ENCODE peak calls at places on chromosomes 2 and 18, in six cellular contexts. J, W, M, C, E and S are unnamed samples.
A peak's percentile ranks its signal among the peaks of the same experiment; 100 is the strongest.

GRCh38 chr2:38526195-38526594 is 76.5 kb downstream of the HNRNPLL start:
- DNase-seq in J (no peak), W (no peak), M (no peak), C (no peak), E (no peak), S (peak; percentile 62)

GRCh38 chr18:26307161-26307773 is 81.0 kb downstream of the TAF4B start:
- DNase-seq in J (no peak), W (peak; percentile 27), M (no peak), C (peak; percentile 36), E (peak; percentile 60), S (peak; percentile 87)

GRCh38 chr2:189522435-189523151 is 58.0 kb downstream of the SLC40A1 start:
- DNase-seq in J (no peak), W (no peak), M (no peak), C (no peak), E (no peak), S (peak; percentile 58)

GRCh38 chr18:47063070-47063469 is 27.6 kb upstream of the ELOA2 start:
- DNase-seq in J (no peak), W (no peak), M (no peak), C (no peak), E (no peak), S (no peak)

GRCh38 chr2:20074001-20074648 is 22.7 kb upstream of the LAPTM4A start:
- DNase-seq in J (no peak), W (no peak), M (no peak), C (no peak), E (no peak), S (no peak)

GRCh38 chr2:111133603-111134002 is 12.9 kb downstream of the BCL2L11 start:
- DNase-seq in J (no peak), W (no peak), M (no peak), C (no peak), E (no peak), S (peak; percentile 22)

GRCh38 chr2:217889656-217890055 is 113.1 kb downstream of the TNS1 start:
- DNase-seq in J (peak; percentile 33), W (no peak), M (no peak), C (no peak), E (no peak), S (no peak)

GRCh38 chr2:172179045-172179742 is 76.5 kb upstream of the DLX2 start:
- DNase-seq in J (no peak), W (no peak), M (no peak), C (no peak), E (no peak), S (no peak)

GRCh38 chr2:169480079-169480465 is 778 bp downstream of the BBS5 start:
- DNase-seq in J (no peak), W (no peak), M (no peak), C (no peak), E (no peak), S (peak; percentile 19)

GRCh38 chr18:26482567-26482966 is 65.8 kb downstream of the KCTD1 start:
- DNase-seq in J (no peak), W (no peak), M (no peak), C (no peak), E (peak; percentile 90), S (no peak)

GRCh38 chr2:64873472-64873924 is 115.7 kb upstream of the SLC1A4 start:
- DNase-seq in J (peak; percentile 82), W (peak; percentile 52), M (peak; percentile 93), C (peak; percentile 65), E (peak; percentile 98), S (peak; percentile 49)

GRCh38 chr2:114022360-114023085 is 132.6 kb downstream of the ACTR3 start:
- DNase-seq in J (no peak), W (no peak), M (no peak), C (no peak), E (no peak), S (peak; percentile 17)

GRCh38 chr2:54092940-54093339 is 22.5 kb upstream of the ACYP2 start:
- DNase-seq in J (no peak), W (no peak), M (no peak), C (no peak), E (peak; percentile 58), S (no peak)

GRCh38 chr2:187136646-187137045 is 287.7 kb upstream of the ZSWIM2 start:
- DNase-seq in J (no peak), W (no peak), M (no peak), C (no peak), E (no peak), S (no peak)

GRCh38 chr18:47054369-47054768 is 18.9 kb upstream of the ELOA2 start:
- DNase-seq in J (no peak), W (no peak), M (no peak), C (no peak), E (no peak), S (peak; percentile 8)

GRCh38 chr2:65626831-65627230 is 194.4 kb upstream of the SPRED2 start:
- DNase-seq in J (no peak), W (no peak), M (no peak), C (no peak), E (no peak), S (peak; percentile 45)

GRCh38 chr2:240355962-240356361 is 79.5 kb upstream of the GPC1 start:
- DNase-seq in J (no peak), W (no peak), M (peak; percentile 71), C (no peak), E (no peak), S (no peak)

GRCh38 chr2:218960196-218961165 is 1.0 kb downstream of the CDK5R2 start:
- DNase-seq in J (no peak), W (no peak), M (no peak), C (no peak), E (peak; percentile 69), S (no peak)

GRCh38 chr2:146992057-146992456 is 852.8 kb upstream of the ACVR2A start:
- DNase-seq in J (no peak), W (no peak), M (no peak), C (no peak), E (no peak), S (peak; percentile 44)
- H3K4me3 ChIP-seq in J (no peak overlapping the region), W (no peak overlapping the region), M (no peak overlapping the region), C (no peak overlapping the region), E (no peak overlapping the region), S (no peak overlapping the region)

GRCh38 chr2:207819021-207819687 is 49.4 kb upstream of the FZD5 start:
- DNase-seq in J (no peak), W (no peak), M (no peak), C (no peak), E (no peak), S (no peak)
- H3K4me3 ChIP-seq in J (no peak overlapping the region), W (no peak overlapping the region), M (no peak overlapping the region), C (peak overlapping the region; percentile 19), E (no peak overlapping the region), S (no peak overlapping the region)

GRCh38 chr2:178521304-178522150 is 41.3 kb downstream of the PLEKHA3 start:
- DNase-seq in J (no peak), W (no peak), M (no peak), C (no peak), E (no peak), S (no peak)

GRCh38 chr2:178526256-178526655 is 46.0 kb downstream of the PLEKHA3 start:
- DNase-seq in J (no peak), W (no peak), M (no peak), C (no peak), E (no peak), S (no peak)

GRCh38 chr2:178522950-178523595 is 42.8 kb downstream of the PLEKHA3 start:
- DNase-seq in J (peak; percentile 89), W (peak; percentile 54), M (peak; percentile 88), C (peak; percentile 68), E (peak; percentile 97), S (peak; percentile 83)

GRCh38 chr2:178527592-178527991 is 47.3 kb downstream of the PLEKHA3 start:
- DNase-seq in J (no peak), W (no peak), M (no peak), C (no peak), E (no peak), S (no peak)

DNA sequence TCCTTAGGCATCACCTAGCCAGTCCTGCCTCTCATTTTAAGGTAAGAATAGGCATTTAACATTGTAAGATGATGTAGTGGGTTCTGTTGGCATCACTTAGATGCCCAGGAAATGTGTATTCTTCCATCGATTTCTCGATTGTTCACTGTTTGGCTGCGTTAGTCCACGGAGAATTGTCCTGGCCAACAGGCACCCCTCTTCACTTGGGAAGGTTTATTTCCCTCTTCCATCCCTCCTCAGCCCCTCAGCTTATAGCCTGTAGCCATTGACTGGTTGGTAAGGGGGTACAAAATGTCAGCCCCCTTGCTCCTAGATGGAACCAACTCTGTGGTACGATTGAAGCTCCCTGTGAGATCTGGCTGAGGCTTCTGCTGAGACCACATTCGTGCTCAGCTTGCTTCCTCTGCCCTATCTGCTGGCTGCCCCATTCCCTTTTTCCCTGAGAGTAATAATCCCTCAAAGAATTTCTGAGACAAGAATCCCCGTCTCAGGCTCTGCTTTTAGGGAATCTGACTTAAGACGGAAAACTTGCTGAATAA is 43.4 kb downstream of the PLEKHA3 start:
- DNase-seq in J (no peak), W (no peak), M (no peak), C (peak; percentile 3), E (peak; percentile 56), S (no peak)
- H3K4me3 ChIP-seq in J (peak overlapping the region; percentile 84), W (peak overlapping the region; percentile 72), M (peak overlapping the region; percentile 57), C (peak overlapping the region; percentile 67), E (peak overlapping the region; percentile 80), S (peak overlapping the region; percentile 69)

DNA sequence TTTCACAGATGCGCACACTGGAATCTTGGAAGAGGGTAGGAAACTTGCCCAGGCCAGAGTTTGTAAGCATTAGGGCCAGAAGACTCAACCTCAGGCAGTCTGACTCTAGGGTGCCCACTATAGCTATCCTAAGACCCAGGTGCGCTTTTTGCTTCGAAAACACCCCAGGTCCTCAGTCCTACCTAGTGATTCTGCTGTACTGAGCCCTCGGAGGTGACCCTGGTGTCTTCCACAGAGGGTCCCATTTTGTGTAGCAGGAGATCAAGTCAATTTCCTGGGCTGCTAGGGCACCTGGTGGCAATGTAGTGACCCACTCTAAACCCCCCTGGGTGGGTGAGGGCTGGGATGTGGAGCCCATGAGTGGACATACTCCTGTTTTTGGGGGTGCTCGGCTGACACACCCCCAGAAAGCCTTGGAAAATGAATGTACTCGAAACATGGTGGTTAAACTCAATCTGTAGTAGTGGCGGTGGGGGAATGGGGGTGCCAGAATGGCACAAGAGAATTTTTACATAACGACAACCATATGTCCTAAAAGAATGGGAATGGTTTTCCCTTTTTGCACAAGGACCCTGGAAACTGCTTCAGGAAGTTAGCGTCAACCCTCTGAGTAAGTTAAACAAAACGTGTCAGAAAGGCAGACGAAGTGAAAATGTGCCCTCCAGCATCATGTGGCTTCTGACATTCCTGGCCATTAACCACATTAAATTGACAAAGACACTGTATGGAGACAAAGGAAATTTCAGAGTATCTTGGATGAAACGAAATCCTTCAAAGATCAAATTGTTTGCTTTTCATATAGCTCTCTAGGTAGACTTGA is 218.0 kb upstream of the COPS8 start:
- DNase-seq in J (no peak), W (no peak), M (peak; percentile 61), C (no peak), E (peak; percentile 51), S (no peak)
- H3K4me3 ChIP-seq in J (no peak overlapping the region), W (no peak overlapping the region), M (no peak overlapping the region), C (no peak overlapping the region), E (no peak overlapping the region), S (no peak overlapping the region)

DNA sequence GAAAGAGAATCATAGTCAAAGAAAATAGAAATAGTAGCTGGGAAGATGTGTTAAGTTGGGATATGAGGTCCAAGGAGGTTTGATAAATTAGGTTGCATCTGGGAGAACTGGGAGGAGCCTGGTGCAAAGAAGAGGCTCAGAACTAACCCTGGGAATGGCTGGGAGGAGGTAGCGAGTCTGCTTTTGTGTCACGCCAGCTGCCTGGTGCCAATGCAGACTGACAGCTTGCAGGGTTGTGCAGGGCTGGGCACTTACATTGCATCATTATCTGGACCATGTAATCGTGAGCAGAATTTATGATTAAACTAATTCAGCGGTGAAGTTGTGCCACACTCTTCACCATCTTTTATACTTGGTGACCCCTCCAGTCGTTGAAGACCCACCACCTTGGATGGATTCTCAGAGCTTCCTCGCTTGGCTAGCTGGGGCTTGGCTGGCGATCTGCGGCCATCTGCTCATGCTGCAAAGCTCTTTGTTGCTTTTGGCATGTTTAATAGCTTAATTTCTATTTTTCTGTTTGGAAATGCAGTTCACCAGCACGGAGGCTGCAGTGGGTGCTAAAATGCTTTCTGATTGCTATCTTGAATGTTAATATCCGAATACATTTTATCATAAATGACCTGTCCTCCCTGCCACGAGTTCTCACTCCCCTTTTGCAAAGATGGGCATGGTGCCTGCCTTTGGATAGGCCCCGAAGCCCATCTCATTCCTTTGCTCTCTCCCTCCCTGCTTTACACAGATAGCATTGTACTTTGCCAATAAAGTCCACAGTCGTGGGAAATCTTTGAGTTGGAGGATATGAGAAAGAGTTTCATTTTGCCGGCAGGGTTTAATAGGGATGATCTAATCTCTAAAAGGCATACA is 188.1 kb downstream of the PRKCE start:
- DNase-seq in J (peak; percentile 54), W (no peak), M (no peak), C (no peak), E (no peak), S (peak; percentile 39)
- H3K4me3 ChIP-seq in J (no peak overlapping the region), W (peak overlapping the region; percentile 15), M (no peak overlapping the region), C (no peak overlapping the region), E (no peak overlapping the region), S (no peak overlapping the region)